ENCODE peak calls at places on chromosome 15, in nine cellular contexts. R is transverse colon, O is spleen, F is stomach, Z is esophagus muscularis mucosa, I is ovary, W is A549, X is IMR-90, N is GM12891. A is an unnamed sample.

GRCh38 chr15:96345560-96346389 is 15.3 kb downstream of the NR2F2 start:
- DNase-seq in R (no peak), O (peak; percentile 86), I (peak; percentile 89), Z (no peak), X (peak; percentile 83), N (peak; percentile 58), W (peak; percentile 80), F (peak; percentile 72), A (peak; percentile 49)

GRCh38 chr15:99443768-99444446 is 121.9 kb upstream of the MEF2A start:
- DNase-seq in F (peak; percentile 19), X (no peak), I (no peak), W (no peak), Z (no peak), R (no peak), N (no peak), O (no peak), A (no peak)

GRCh38 chr15:65101418-65101890 is 13.5 kb downstream of the UBAP1L start:
- DNase-seq in R (peak; percentile 83), Z (no peak), O (no peak), X (peak; percentile 63), F (peak; percentile 50), I (peak; percentile 69), W (peak; percentile 65), N (peak; percentile 63), A (no peak)

GRCh38 chr15:52306270-52306669 is 10.7 kb upstream of the MYO5C start:
- DNase-seq in R (no peak), F (no peak), N (no peak), I (no peak), O (no peak), Z (no peak), X (peak; percentile 87), W (peak; percentile 47), A (no peak)

GRCh38 chr15:62390793-62391543 is 225.9 kb upstream of the C2CD4B start:
- DNase-seq in R (peak; percentile 44), I (peak; percentile 47), Z (no peak), W (peak; percentile 63), X (peak; percentile 36), F (peak; percentile 43), N (peak; percentile 38), O (peak; percentile 80), A (peak; percentile 88)

GRCh38 chr15:40282144-40282869 is 557 bp downstream of the ANKRD63 start:
- DNase-seq in Z (no peak), I (no peak), N (peak; percentile 75), W (peak; percentile 64), F (peak; percentile 56), X (no peak), R (peak; percentile 50), O (peak; percentile 92), A (peak; percentile 65)

GRCh38 chr15:64732156-64732860 is 43.1 kb downstream of the RBPMS2 start:
- DNase-seq in Z (no peak), I (no peak), O (no peak), W (peak; percentile 50), X (no peak), N (no peak), R (no peak), F (no peak), A (no peak)

GRCh38 chr15:101322016-101322695 is 27.1 kb upstream of the SNRPA1 start:
- DNase-seq in N (no peak), O (no peak), R (no peak), W (no peak), I (no peak), Z (no peak), X (no peak), F (no peak), A (no peak)

GRCh38 chr15:48413304-48413703 is 82.1 kb downstream of the DUT start:
- DNase-seq in I (no peak), F (no peak), O (no peak), W (no peak), Z (no peak), N (no peak), X (peak; percentile 71), R (no peak), A (no peak)

GRCh38 chr15:101091080-101092017 is 160.5 kb downstream of the CHSY1 start:
- DNase-seq in W (no peak), X (peak; percentile 77), O (no peak), I (peak; percentile 90), Z (no peak), F (no peak), R (no peak), N (no peak), A (no peak)

GRCh38 chr15:74780983-74781672 is 752 bp upstream of the CSK start:
- DNase-seq in F (no peak), X (peak; percentile 28), Z (no peak), N (no peak), I (no peak), O (peak; percentile 87), W (no peak), R (no peak), A (no peak)
- TF ChIP-seq POLR2A in F (no peak), X (no peak), Z (no peak), N (peak; percentile 43), I (no peak), O (no peak), W (no peak), R (no peak), A (no peak)

DNA sequence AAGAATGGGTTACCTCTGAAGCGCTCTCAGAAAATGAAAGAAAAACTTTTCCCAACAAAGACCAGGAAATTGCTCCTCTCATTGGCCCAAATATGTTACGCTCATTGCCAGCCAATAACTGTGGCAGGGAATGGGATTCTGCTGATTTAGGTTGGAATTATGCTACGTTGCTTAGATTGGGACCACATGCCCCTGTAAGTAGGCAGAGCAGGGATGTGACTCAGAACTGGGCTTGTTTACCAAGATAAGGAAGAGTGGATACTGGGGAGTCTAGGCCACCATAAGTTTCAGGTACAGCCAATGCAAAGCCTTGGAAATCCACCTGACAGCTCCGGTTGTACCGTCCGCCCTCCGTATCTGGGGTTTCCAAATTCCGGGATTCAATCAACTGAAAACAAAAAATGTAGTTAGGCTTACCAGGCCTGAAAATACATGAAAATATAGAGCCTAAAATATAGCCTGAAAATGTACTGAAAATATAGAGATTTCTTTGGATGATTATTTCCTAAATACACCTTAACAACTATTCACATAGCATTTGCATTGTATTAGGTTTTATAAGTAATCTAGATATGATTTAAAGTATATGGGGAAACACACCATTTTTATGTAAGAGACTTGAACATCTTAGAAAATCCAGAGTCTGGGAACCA is 1.5 kb upstream of the TCF12 start:
- DNase-seq in R (no peak), Z (no peak), I (no peak), W (no peak), X (no peak), N (no peak), F (no peak), O (no peak), A (no peak)
- TF ChIP-seq POLR2A in R (no peak), Z (no peak), I (no peak), W (no peak), X (no peak), N (no peak), F (no peak), O (no peak), A (no peak)

GRCh38 chr15:58330836-58331561 is 100.8 kb upstream of the LIPC start:
- DNase-seq in I (no peak), O (no peak), N (no peak), Z (peak; percentile 81), F (no peak), X (no peak), R (no peak), W (no peak), A (peak; percentile 24)

GRCh38 chr15:58330468-58330793 is 101.4 kb upstream of the LIPC start:
- DNase-seq in W (no peak), X (no peak), Z (peak; percentile 89), I (no peak), F (no peak), O (no peak), R (no peak), N (no peak), A (no peak)

GRCh38 chr15:58331562-58331902 is 100.3 kb upstream of the LIPC start:
- DNase-seq in R (no peak), Z (no peak), W (no peak), X (no peak), F (no peak), O (no peak), I (no peak), N (no peak), A (no peak)

GRCh38 chr15:58332676-58333400 is 99.0 kb upstream of the LIPC start:
- DNase-seq in F (no peak), O (no peak), Z (peak; percentile 57), I (no peak), X (peak; percentile 93), R (no peak), N (no peak), W (peak; percentile 97), A (no peak)

DNA sequence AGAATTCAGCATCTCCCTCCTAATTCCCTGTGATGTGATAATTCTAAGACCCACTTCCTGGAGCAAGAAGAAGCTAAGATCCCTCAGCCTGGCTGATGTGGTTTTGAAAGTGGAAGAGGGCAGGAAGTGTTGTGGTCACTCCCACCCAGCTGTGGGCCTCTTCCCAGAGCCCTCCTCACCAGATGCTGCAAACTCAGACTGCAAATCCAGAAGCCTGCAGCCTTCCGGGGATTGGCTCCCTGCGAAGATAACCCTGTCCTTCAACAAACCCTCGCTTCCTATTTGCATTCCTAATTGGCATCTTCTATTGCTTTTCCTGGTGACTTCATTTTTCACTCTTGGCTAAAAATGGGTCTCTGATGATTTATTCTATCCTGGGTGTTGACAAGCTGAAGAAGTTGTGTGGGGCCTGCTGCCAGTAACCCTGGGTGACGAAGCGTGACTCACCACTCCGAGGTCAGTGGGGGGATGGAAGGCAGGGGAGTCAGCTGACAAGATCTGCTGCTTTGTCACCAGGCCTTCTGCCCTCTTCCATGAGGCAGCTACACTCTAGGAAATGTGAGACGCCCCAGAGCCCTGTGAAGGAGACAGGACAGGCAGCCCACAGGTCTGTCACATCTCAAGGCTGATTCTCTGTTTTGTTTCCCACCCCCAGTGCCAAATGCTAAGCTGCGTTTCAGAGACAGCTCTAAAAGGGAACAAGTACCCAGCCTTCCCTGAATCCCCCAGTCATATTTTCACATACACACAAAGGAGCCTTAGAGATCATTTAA is 99.7 kb upstream of the LIPC start:
- DNase-seq in O (peak; percentile 92), F (peak; percentile 80), R (peak; percentile 86), N (no peak), X (peak; percentile 100), W (peak; percentile 100), I (peak; percentile 96), Z (peak; percentile 98), A (peak; percentile 94)
- TF ChIP-seq POLR2A in O (no peak), F (no peak), R (no peak), N (peak; percentile 94), X (no peak), W (peak; percentile 28), I (peak; percentile 34), Z (no peak), A (no peak)

DNA sequence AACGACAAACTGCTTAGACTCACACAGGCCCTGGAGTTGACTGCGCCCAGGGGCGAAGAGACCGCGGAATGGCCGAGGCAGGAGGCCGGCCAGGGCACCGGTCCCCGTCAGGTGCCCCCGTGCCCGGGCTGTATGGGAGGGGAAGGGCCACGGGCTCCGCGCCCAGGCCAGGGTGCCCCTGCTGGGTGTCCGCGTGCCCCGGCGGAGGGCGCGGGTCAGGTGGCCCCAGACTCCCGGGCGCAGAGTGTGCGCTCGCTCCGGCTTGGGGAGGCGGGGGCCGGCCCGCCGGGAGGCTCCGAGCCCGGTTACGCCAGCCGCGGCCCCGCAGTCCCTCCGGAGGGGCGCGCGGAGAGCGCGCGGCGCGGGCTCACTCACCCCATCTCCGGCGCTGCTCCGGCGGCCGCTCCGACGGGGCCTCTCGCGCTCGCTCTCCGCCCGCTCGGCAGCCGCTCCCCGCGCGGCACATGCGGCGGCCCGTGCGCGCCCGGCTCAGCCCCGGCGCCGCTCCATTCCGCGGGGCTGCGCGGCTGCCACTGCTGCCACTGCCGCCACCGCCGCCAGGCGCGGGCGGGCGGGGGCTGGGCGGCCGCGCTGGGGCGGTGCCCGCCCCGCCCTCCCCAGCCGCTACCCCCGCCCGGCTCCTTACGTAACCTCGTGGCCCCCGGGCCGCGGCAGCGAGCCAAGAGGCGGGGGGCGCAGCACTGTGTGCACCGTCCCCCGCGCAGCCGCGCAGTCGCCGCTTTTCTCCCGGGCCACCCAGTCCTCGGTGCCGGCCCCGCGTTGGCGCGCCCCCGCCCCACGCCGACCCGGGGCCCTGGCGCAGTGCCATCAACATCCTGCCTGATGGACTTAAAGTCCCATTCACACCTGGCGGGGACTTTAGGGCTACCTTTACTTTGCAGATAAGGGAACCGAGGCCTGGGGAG is at the start of gene HOMER2:
- DNase-seq in I (no peak), N (peak; percentile 42), W (no peak), X (no peak), Z (no peak), F (peak; percentile 85), R (peak; percentile 15), O (no peak), A (no peak)
- TF ChIP-seq POLR2A in I (no peak), N (no peak), W (peak; percentile 38), X (no peak), Z (no peak), F (no peak), R (no peak), O (no peak), A (no peak)

A was measured in upper lobe of left lung.